ENCODE peak calls at places on chromosomes 12 and 14, in six cellular contexts. M is lower leg skin, Z is brain microvascular endothelial cell, T is foreskin fibroblast, A is cardiac muscle cell, R is testis. S is an unnamed sample.

GRCh38 chr14:35124127-35124526 is 1.8 kb downstream of the PRORP start:
- DNase-seq in T (no peak), R (no peak), Z (no peak), M (no peak), A (no peak), S (no peak)

GRCh38 chr12:46491548-46491947 is 119.0 kb upstream of the SLC38A2 start:
- DNase-seq in T (no peak), Z (no peak), R (no peak), A (no peak), M (no peak), S (peak; percentile 91)

GRCh38 chr12:31506907-31507306 is 84.0 kb downstream of the DENND5B start:
- DNase-seq in Z (peak; percentile 50), A (peak; percentile 38), T (no peak), R (no peak), M (no peak), S (peak; percentile 60)

GRCh38 chr12:98154850-98155249 is 360.5 kb upstream of the TMPO start:
- DNase-seq in T (no peak), M (no peak), Z (no peak), A (peak; percentile 38), R (peak; percentile 37), S (no peak)

GRCh38 chr12:12505544-12506501 is 56.8 kb downstream of the DUSP16 start:
- DNase-seq in M (peak; percentile 21), T (peak; percentile 80), R (no peak), A (no peak), Z (peak; percentile 24), S (peak; percentile 76)

GRCh38 chr12:47271800-47272230 is 192.1 kb upstream of the AMIGO2 start:
- DNase-seq in A (no peak), M (no peak), R (no peak), T (no peak), Z (no peak), S (no peak)

GRCh38 chr12:123105427-123105826 is 45.5 kb downstream of the PITPNM2 start:
- DNase-seq in T (no peak), Z (no peak), M (no peak), A (no peak), R (no peak), S (no peak)

GRCh38 chr12:50041461-50041860 is 15.9 kb upstream of the ASIC1 start:
- DNase-seq in R (no peak), T (no peak), M (no peak), A (no peak), Z (no peak), S (no peak)

GRCh38 chr14:37594916-37595808 is at the start of the genes FOXA1 and TTC6:
- DNase-seq in M (no peak), A (peak; percentile 48), R (peak; percentile 30), Z (no peak), T (no peak), S (peak; percentile 16)

GRCh38 chr12:19031032-19031431 is 98.5 kb upstream of the PLEKHA5 start:
- DNase-seq in A (no peak), T (peak; percentile 80), R (no peak), M (no peak), Z (peak; percentile 84), S (peak; percentile 92)

GRCh38 chr12:58668233-58668632 is 252.1 kb downstream of the LRIG3 start:
- DNase-seq in A (no peak), T (no peak), Z (no peak), M (no peak), R (no peak), S (no peak)

GRCh38 chr14:36293824-36294223 is 26.6 kb downstream of the MBIP start:
- DNase-seq in R (no peak), Z (peak; percentile 21), M (no peak), A (no peak), T (peak; percentile 30), S (peak; percentile 49)

GRCh38 chr14:65336191-65336591 is 76.3 kb upstream of the FUT8 start:
- DNase-seq in A (no peak), T (peak; percentile 54), R (no peak), Z (peak; percentile 53), M (no peak), S (peak; percentile 69)

GRCh38 chr14:50667491-50668007 is 557 bp downstream of the SAV1 start:
- DNase-seq in A (no peak), M (no peak), T (no peak), R (peak; percentile 66), Z (no peak), S (no peak)

GRCh38 chr14:99675381-99675835 is 8.7 kb upstream of the CYP46A1 start:
- DNase-seq in M (no peak), R (no peak), T (no peak), Z (no peak), A (no peak), S (no peak)

GRCh38 chr14:23056956-23057756 is at the start of gene CDH24:
- DNase-seq in A (peak; percentile 86), Z (no peak), M (peak; percentile 47), T (peak; percentile 56), R (peak; percentile 75), S (peak; percentile 42)

GRCh38 chr14:52222901-52223300 is 44.6 kb upstream of the PTGDR start:
- DNase-seq in R (no peak), T (no peak), Z (no peak), M (no peak), A (no peak), S (no peak)

GRCh38 chr12:118397693-118398440 is 21.5 kb downstream of the SUDS3 start:
- DNase-seq in Z (no peak), R (peak; percentile 62), A (no peak), M (no peak), T (no peak), S (no peak)

GRCh38 chr12:102298022-102298421 is 100.4 kb upstream of the PMCH start:
- DNase-seq in M (no peak), Z (peak; percentile 43), A (no peak), R (no peak), T (no peak), S (peak; percentile 61)

GRCh38 chr12:124692443-124692842 is 125.0 kb upstream of the NCOR2 start:
- DNase-seq in A (no peak), Z (no peak), R (no peak), T (no peak), M (no peak), S (no peak)

DNA sequence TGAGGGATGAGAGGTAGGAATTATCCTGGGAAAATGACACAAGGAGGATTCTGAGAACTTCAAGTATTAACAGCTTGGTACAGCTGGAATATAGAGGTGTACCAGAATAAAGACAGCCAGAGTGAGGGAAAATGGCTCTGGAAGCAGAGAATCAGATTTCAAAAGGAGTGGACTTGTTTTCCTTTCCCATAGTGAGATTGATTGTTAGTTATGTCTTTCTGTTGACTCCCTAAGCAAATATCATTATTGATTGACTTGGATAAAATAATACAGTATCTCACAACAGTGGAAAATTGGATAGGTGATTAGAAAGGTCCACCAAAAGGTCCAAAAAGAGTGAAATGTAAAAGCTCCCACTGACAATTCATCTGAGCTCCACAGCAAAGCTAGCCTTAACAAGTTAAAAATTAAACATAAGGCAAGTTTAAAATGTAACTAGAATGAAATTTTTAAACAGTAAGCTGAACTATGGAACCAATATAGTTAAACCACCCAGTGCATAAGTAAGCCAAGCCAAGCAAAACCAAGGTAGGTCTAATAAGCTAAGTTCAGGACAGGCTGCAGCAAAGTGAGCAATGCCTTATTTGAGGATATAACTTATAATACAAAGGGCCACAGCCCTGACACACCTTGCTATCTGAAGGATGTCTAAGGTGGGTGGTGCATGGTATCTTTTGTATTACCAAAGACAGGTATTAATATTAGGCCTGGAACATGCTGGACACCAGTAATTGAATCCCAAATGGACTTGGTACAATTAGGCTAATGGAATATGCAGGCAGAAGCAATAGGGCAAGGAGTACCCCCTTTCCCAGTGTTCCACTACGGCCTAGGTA is 21.8 kb downstream of the ENTPD5 start:
- DNase-seq in M (no peak), A (no peak), Z (no peak), T (no peak), R (no peak), S (no peak)
- H3K4me3 ChIP-seq in M (no peak overlapping the region), A (no peak overlapping the region), Z (no peak overlapping the region), T (no peak overlapping the region), R (no peak overlapping the region), S (no peak overlapping the region)

GRCh38 chr14:77616454-77617229 is at the start of gene SPTLC2:
- DNase-seq in A (peak; percentile 99), M (peak; percentile 98), R (peak; percentile 100), T (peak; percentile 99), Z (peak; percentile 100), S (peak; percentile 99)
- TF ChIP-seq CTCF in A (no peak), M (no peak), R (no peak), T (no peak), Z (peak; percentile 10), S (no peak)

DNA sequence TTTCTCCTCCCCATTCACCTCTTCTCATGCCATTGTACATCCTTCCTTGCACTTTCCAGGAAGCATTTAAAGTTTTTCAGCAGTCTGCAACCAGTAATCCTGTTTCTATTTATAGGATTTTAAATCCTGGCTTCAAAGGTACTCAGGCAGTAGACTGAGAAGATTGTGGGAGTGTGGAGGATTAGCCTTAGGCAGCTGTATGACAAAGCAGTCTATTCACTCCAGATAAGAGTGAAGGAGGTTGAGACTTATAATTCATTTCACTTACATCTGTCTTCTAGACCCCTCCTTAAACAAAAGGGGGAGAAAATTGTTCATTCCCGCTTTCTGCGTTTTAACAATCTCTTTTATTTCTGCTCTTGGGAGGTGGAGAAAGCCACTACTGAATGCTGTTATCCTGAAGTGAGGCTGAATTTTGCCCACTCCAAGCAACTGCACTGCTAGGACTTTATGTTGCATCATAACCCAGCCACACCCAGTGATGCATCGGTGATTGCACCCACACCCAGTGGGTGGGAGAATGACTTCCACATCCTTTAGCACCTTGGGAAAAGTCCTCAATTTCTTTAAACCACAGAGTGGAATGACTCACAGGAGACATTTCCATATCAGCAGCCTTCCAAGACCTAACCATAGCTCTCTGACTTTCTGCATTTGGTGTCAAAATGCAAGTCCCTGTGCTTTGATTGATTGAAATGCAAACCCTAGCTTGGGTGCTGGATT is 382.5 kb upstream of the ATP2B1 start:
- DNase-seq in Z (peak; percentile 92), M (peak; percentile 62), R (no peak), A (peak; percentile 61), T (peak; percentile 96), S (peak; percentile 97)
- H3K4me3 ChIP-seq in Z (no peak overlapping the region), M (no peak overlapping the region), R (no peak overlapping the region), A (no peak overlapping the region), T (no peak overlapping the region), S (no peak overlapping the region)

GRCh38 chr12:51836012-51836832 is 12.3 kb downstream of the FIGNL2 start:
- DNase-seq in R (no peak), M (no peak), A (no peak), T (no peak), Z (no peak), S (no peak)
- TF ChIP-seq CTCF in R (no peak), M (no peak), A (no peak), T (no peak), Z (no peak), S (no peak)

GRCh38 chr12:53624956-53625355 is 1.2 kb downstream of the ATF7 start:
- DNase-seq in T (no peak), M (no peak), R (no peak), Z (no peak), A (no peak), S (peak; percentile 23)

GRCh38 chr12:53623986-53624385 is 2.2 kb downstream of the ATF7 start:
- DNase-seq in M (no peak), T (peak; percentile 29), A (peak; percentile 23), Z (peak; percentile 27), R (peak; percentile 57), S (peak; percentile 76)

GRCh38 chr12:53622724-53623123 is 3.5 kb downstream of the ATF7 start:
- DNase-seq in A (no peak), T (no peak), R (no peak), Z (no peak), M (no peak), S (no peak)

GRCh38 chr12:53624453-53624852 is 1.7 kb downstream of the ATF7 start:
- DNase-seq in T (no peak), R (no peak), M (no peak), Z (no peak), A (no peak), S (peak; percentile 50)

GRCh38 chr12:53623526-53623925 is 2.7 kb downstream of the ATF7 start:
- DNase-seq in A (no peak), T (no peak), M (no peak), R (peak; percentile 73), Z (peak; percentile 52), S (peak; percentile 77)
- H3K4me3 ChIP-seq in A (no peak overlapping the region), T (peak overlapping the region; percentile 99), M (no peak overlapping the region), R (no peak overlapping the region), Z (peak overlapping the region; percentile 83), S (peak overlapping the region; percentile 92)